ENCODE peak calls at places on chromosomes 11 and 22, in four cellular contexts. One of them, this sample, is unnamed.

GRCh38 chr11:10211470-10211869 is 82.5 kb downstream of the SBF2 start:
- DNase-seq in uterus: no peak
- DNase-seq in endothelial cell of umbilical vein: no peak
- DNase-seq in heart left ventricle: no peak
- DNase-seq in this sample: no peak

GRCh38 chr22:27213766-27214581 is 556.6 kb downstream of the MIAT start:
- DNase-seq in uterus: peak
- DNase-seq in endothelial cell of umbilical vein: peak
- DNase-seq in heart left ventricle: peak
- DNase-seq in this sample: no peak

GRCh38 chr11:46836431-46836830 is 9.6 kb downstream of the CKAP5 start:
- DNase-seq in uterus: no peak
- DNase-seq in endothelial cell of umbilical vein: no peak
- DNase-seq in heart left ventricle: no peak
- DNase-seq in this sample: no peak

GRCh38 chr22:19641254-19641982 is 72.9 kb upstream of the SEPTIN5 start:
- DNase-seq in uterus: no peak
- DNase-seq in endothelial cell of umbilical vein: peak
- DNase-seq in heart left ventricle: no peak
- DNase-seq in this sample: no peak

GRCh38 chr11:129023968-129024676 is 81.5 kb upstream of the TP53AIP1 start:
- DNase-seq in uterus: no peak
- DNase-seq in endothelial cell of umbilical vein: peak
- DNase-seq in heart left ventricle: no peak
- DNase-seq in this sample: no peak

GRCh38 chr11:117814766-117815261 is 9.7 kb downstream of the FXYD2 start:
- DNase-seq in uterus: peak
- DNase-seq in endothelial cell of umbilical vein: no peak
- DNase-seq in heart left ventricle: peak
- DNase-seq in this sample: no peak

GRCh38 chr11:1054143-1055108 is 17.9 kb upstream of the MUC6 start:
- DNase-seq in uterus: peak
- DNase-seq in endothelial cell of umbilical vein: peak
- DNase-seq in heart left ventricle: peak
- DNase-seq in this sample: no peak

GRCh38 chr11:73426184-73426845 is 50.1 kb downstream of the RELT start:
- DNase-seq in uterus: no peak
- DNase-seq in endothelial cell of umbilical vein: no peak
- DNase-seq in heart left ventricle: no peak
- DNase-seq in this sample: no peak

GRCh38 chr11:71391786-71392185 is 56.4 kb downstream of the DHCR7 start:
- DNase-seq in uterus: no peak
- DNase-seq in endothelial cell of umbilical vein: no peak
- DNase-seq in heart left ventricle: no peak
- DNase-seq in this sample: no peak

GRCh38 chr11:8298801-8299786 is 35.4 kb upstream of the LMO1 start:
- DNase-seq in uterus: no peak
- DNase-seq in endothelial cell of umbilical vein: no peak
- DNase-seq in heart left ventricle: no peak
- DNase-seq in this sample: no peak

GRCh38 chr11:2498750-2499149 is 53.9 kb downstream of the KCNQ1 start:
- DNase-seq in uterus: no peak
- DNase-seq in endothelial cell of umbilical vein: no peak
- DNase-seq in heart left ventricle: no peak
- DNase-seq in this sample: no peak

GRCh38 chr11:1197431-1197885 is 25.4 kb upstream of the MUC5B start:
- DNase-seq in uterus: peak
- DNase-seq in endothelial cell of umbilical vein: no peak
- DNase-seq in heart left ventricle: no peak
- DNase-seq in this sample: no peak

GRCh38 chr11:131666006-131666405 is 295.6 kb downstream of the NTM start:
- DNase-seq in uterus: no peak
- DNase-seq in endothelial cell of umbilical vein: no peak
- DNase-seq in heart left ventricle: no peak
- DNase-seq in this sample: no peak

GRCh38 chr11:72589802-72590761 is 84.1 kb downstream of the PDE2A start:
- DNase-seq in uterus: no peak
- DNase-seq in endothelial cell of umbilical vein: peak
- DNase-seq in heart left ventricle: peak
- DNase-seq in this sample: no peak

DNA sequence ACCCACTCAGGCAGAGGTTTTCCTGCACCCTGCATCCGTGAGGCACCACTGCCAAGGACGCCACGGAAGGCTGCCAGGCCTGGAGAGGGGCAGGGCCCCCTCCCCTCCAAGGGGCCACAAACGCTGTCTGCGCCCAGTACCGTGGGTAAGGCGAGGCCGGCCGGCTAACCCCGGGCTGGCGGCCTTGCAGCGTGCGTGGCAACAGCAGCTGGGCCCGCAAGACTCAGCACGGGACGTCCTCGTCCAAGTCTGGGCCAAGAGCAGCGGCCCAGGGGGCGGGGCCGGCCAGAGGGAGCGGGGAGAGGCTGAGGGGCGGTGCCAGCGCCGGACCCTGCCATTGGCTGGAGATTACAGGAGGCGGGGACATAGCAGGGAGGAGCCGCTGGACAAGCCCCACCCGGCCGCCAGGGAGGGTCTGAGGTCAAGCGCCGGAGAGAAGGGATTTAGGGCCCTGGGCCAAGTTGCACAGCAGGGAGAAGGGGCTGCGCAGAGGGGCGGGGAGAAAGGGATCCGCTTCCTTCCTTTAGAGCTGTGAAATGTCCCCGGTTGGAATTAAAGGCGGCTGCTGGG is 16.0 kb downstream of the SLC43A1 start:
- DNase-seq in uterus: peak
- DNase-seq in endothelial cell of umbilical vein: peak
- DNase-seq in heart left ventricle: peak
- DNase-seq in this sample: peak
- TF ChIP-seq POLR2A in uterus: peak
- TF ChIP-seq POLR2A in endothelial cell of umbilical vein: peak
- TF ChIP-seq POLR2A in heart left ventricle: peak
- TF ChIP-seq POLR2A in this sample: peak

GRCh38 chr11:61803889-61804647 is 11.4 kb downstream of the FEN1 start:
- DNase-seq in uterus: no peak
- DNase-seq in endothelial cell of umbilical vein: no peak
- DNase-seq in heart left ventricle: peak
- DNase-seq in this sample: no peak
- TF ChIP-seq POLR2A in uterus: no peak
- TF ChIP-seq POLR2A in endothelial cell of umbilical vein: no peak
- TF ChIP-seq POLR2A in heart left ventricle: no peak
- TF ChIP-seq POLR2A in this sample: no peak

GRCh38 chr11:12110201-12110713 is at the start of gene MICAL2:
- DNase-seq in uterus: peak
- DNase-seq in endothelial cell of umbilical vein: peak
- DNase-seq in heart left ventricle: peak
- DNase-seq in this sample: peak

GRCh38 chr11:12112150-12112520 is 1.7 kb downstream of the MICAL2 start:
- DNase-seq in uterus: no peak
- DNase-seq in endothelial cell of umbilical vein: no peak
- DNase-seq in heart left ventricle: no peak
- DNase-seq in this sample: no peak

GRCh38 chr11:12109591-12110196 is 696 bp upstream of the MICAL2 start:
- DNase-seq in uterus: no peak
- DNase-seq in endothelial cell of umbilical vein: no peak
- DNase-seq in heart left ventricle: no peak
- DNase-seq in this sample: no peak

GRCh38 chr11:12111482-12112149 is 1.2 kb downstream of the MICAL2 start:
- DNase-seq in uterus: no peak
- DNase-seq in endothelial cell of umbilical vein: no peak
- DNase-seq in heart left ventricle: no peak
- DNase-seq in this sample: no peak

GRCh38 chr11:12110714-12111481 is 508 bp downstream of the MICAL2 start:
- DNase-seq in uterus: peak
- DNase-seq in endothelial cell of umbilical vein: no peak
- DNase-seq in heart left ventricle: peak
- DNase-seq in this sample: no peak
- TF ChIP-seq POLR2A in uterus: no peak
- TF ChIP-seq POLR2A in endothelial cell of umbilical vein: no peak
- TF ChIP-seq POLR2A in heart left ventricle: no peak
- TF ChIP-seq POLR2A in this sample: peak

DNA sequence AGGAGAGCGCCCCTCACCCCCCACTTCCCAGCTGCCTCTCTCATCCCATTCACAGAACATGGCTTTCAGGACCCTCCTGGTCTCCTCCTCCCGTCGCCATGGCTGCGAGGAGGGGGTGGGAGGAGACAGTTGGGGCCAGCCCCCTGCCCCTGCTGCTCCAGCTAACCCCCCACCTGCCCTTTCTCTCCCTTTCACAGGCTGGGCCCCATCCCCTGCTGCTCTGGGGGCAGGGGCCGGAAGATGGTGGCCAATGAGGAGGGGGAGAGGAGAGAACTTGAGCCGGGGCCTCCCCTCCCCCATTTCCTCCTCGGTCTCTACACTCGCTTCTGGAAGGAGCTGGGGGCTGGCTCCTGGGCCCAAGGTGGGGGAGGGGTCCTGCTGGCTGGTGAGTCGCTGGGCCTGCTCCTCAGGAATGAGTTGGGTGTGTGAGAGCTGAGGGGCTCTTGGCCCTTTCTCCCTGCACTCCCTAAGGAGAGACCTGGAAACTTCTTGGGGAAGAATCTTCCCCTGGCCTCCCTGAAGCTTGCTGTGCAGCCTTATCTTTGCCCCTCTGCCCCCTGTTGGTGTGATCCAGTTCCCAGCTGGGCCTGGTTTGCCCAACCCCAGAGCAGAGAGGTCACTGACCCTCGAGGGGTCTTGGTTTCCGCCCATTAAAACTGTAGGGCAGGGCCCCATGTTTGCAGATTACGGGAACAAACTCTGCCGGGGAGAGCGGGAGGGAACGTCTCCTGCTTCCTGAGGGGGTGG is 10.2 kb downstream of the YPEL4 start:
- DNase-seq in uterus: no peak
- DNase-seq in endothelial cell of umbilical vein: peak
- DNase-seq in heart left ventricle: no peak
- DNase-seq in this sample: no peak
- TF ChIP-seq POLR2A in uterus: no peak
- TF ChIP-seq POLR2A in endothelial cell of umbilical vein: no peak
- TF ChIP-seq POLR2A in heart left ventricle: no peak
- TF ChIP-seq POLR2A in this sample: no peak

GRCh38 chr11:123799438-123799837 is 6.7 kb downstream of the OR6M1 start:
- DNase-seq in uterus: no peak
- DNase-seq in endothelial cell of umbilical vein: no peak
- DNase-seq in heart left ventricle: no peak
- DNase-seq in this sample: no peak
- TF ChIP-seq POLR2A in uterus: no peak
- TF ChIP-seq POLR2A in endothelial cell of umbilical vein: no peak
- TF ChIP-seq POLR2A in heart left ventricle: no peak
- TF ChIP-seq POLR2A in this sample: no peak

GRCh38 chr11:33701831-33702230 is 1.2 kb upstream of the C11orf91 start:
- DNase-seq in uterus: no peak
- DNase-seq in endothelial cell of umbilical vein: peak
- DNase-seq in heart left ventricle: no peak
- DNase-seq in this sample: no peak

GRCh38 chr11:33703771-33704170 is 3.1 kb upstream of the C11orf91 start:
- DNase-seq in uterus: peak
- DNase-seq in endothelial cell of umbilical vein: peak
- DNase-seq in heart left ventricle: no peak
- DNase-seq in this sample: no peak

GRCh38 chr11:33701302-33701701 is 676 bp upstream of the C11orf91 start:
- DNase-seq in uterus: no peak
- DNase-seq in endothelial cell of umbilical vein: peak
- DNase-seq in heart left ventricle: no peak
- DNase-seq in this sample: no peak

GRCh38 chr11:33704240-33705002 is 3.8 kb upstream of the C11orf91 start:
- DNase-seq in uterus: no peak
- DNase-seq in endothelial cell of umbilical vein: peak
- DNase-seq in heart left ventricle: no peak
- DNase-seq in this sample: no peak

DNA sequence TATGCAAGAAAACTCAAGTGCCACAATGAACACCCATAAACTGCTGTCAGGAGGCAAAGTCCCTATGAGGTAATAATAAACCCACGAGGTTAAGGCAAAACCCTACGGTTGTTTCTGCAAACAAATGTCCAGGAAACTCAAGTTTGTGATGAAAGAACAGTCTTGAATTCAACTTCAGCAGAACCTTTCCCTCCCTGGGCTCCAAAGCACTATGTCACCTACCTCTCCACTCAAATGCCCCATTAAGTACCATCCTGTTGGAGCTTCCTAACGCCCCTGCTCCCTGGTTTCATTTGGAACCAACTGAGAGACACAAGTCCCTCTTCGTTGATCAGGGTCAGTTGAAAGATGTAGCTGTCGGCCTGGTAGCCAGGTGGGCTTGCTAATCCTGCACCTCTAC is 2.6 kb upstream of the C11orf91 start:
- DNase-seq in uterus: no peak
- DNase-seq in endothelial cell of umbilical vein: peak
- DNase-seq in heart left ventricle: no peak
- DNase-seq in this sample: no peak
- TF ChIP-seq POLR2A in uterus: no peak
- TF ChIP-seq POLR2A in endothelial cell of umbilical vein: peak
- TF ChIP-seq POLR2A in heart left ventricle: no peak
- TF ChIP-seq POLR2A in this sample: no peak

DNA sequence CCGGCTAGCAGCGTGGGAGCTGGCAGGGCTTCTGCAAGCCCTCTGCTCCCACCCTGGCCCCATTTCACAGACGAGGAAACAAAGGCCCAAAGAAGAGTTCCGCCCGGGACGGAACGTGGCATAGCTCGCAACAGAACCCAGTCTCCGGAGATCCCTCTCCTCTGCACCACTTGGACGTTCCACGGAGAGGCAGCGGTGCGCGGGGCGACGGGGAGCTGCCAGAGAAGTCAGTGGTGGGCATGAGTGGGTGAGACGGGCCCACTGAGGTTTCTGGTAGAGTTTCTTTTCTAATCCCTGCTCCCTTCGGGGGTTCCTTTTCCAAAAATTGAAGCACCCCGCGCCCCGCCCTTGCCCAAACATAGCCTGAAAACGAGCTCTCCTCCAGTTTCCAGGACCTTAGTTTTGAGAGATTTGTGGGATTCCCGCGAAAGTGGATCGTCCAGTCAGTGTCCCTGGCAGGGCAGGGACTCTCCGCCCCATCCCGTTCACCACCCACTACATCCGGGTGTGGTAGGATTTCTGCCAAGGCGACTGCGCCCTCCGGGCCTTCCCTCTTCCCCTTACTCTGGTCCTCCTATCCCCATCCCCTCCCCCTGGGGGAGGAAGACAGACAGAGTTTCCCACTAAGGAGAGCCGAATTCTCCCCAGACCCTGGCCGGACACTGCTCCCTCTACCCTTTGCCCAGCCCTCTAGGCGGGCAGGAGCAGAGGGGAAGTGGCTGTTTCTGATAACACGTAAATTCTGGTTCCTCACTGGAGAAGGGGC is 764 bp upstream of the NECTIN1 start:
- DNase-seq in uterus: peak
- DNase-seq in endothelial cell of umbilical vein: peak
- DNase-seq in heart left ventricle: peak
- DNase-seq in this sample: no peak
- TF ChIP-seq POLR2A in uterus: no peak
- TF ChIP-seq POLR2A in endothelial cell of umbilical vein: peak
- TF ChIP-seq POLR2A in heart left ventricle: no peak
- TF ChIP-seq POLR2A in this sample: no peak

DNA sequence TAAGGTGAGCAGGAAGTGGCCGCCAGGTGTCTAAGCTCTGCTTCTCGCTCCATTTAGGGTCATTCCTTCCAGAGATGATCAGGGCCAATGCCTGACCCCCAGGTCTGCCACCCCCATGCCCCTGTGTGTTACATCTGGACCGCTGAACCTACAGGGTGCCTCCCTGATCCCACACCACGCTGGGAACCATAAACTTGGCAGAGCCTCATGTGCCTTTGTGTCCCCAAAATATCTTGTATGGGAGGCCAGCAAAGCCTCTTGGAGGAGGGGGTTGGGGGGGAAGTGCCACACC is 3.7 kb downstream of the TST start:
- DNase-seq in uterus: no peak
- DNase-seq in endothelial cell of umbilical vein: no peak
- DNase-seq in heart left ventricle: no peak
- DNase-seq in this sample: no peak
- TF ChIP-seq POLR2A in uterus: no peak
- TF ChIP-seq POLR2A in endothelial cell of umbilical vein: no peak
- TF ChIP-seq POLR2A in heart left ventricle: no peak
- TF ChIP-seq POLR2A in this sample: no peak

This sample was measured in H54.